ENCODE peak calls at places on chromosome 10, in nine cellular contexts. O, T, P, E, R, U, S, C and F are unnamed samples.

GRCh38 chr10:77313066-77313750 is 324.4 kb downstream of the KCNMA1 start:
- DNase-seq in O (no peak), C (no peak), U (no peak), S (no peak), R (no peak), E (no peak), T (no peak), P (no peak), F (no peak)

GRCh38 chr10:100362570-100363496 is 15.8 kb downstream of the SCD start:
- DNase-seq in R (no peak), P (no peak), S (no peak), C (peak; percentile 22), U (no peak), T (no peak), E (peak; percentile 87), O (no peak), F (no peak)

GRCh38 chr10:3835770-3836169 is 50.8 kb upstream of the KLF6 start:
- DNase-seq in O (no peak), U (no peak), S (no peak), T (no peak), P (peak; percentile 44), E (no peak), C (no peak), R (no peak), F (no peak)

GRCh38 chr10:131195552-131196159 is 115.9 kb downstream of the TCERG1L start:
- DNase-seq in T (no peak), R (no peak), U (no peak), O (no peak), P (no peak), S (no peak), C (no peak), E (peak; percentile 34), F (no peak)

GRCh38 chr10:132511092-132511491 is 26.5 kb upstream of the INPP5A start:
- DNase-seq in O (no peak), U (no peak), T (no peak), S (no peak), P (no peak), R (no peak), C (no peak), E (no peak), F (no peak)

GRCh38 chr10:75430000-75430763 is 1.2 kb upstream of the LRMDA start:
- DNase-seq in U (no peak), P (peak; percentile 57), E (peak; percentile 64), R (no peak), S (no peak), T (no peak), O (no peak), C (no peak), F (no peak)

GRCh38 chr10:102752266-102752930 is 8.7 kb downstream of the WBP1L start:
- DNase-seq in U (no peak), C (no peak), T (no peak), P (no peak), R (no peak), O (no peak), E (peak; percentile 8), S (no peak), F (no peak)

GRCh38 chr10:17882557-17882956 is 69.2 kb upstream of the SLC39A12 start:
- DNase-seq in U (no peak), R (no peak), O (no peak), E (no peak), S (no peak), C (no peak), T (no peak), P (no peak), F (no peak)

GRCh38 chr10:112813866-112814596 is 136.0 kb upstream of the TCF7L2 start:
- DNase-seq in E (no peak), R (no peak), U (no peak), S (peak; percentile 9), O (no peak), T (no peak), P (no peak), C (no peak), F (no peak)

DNA sequence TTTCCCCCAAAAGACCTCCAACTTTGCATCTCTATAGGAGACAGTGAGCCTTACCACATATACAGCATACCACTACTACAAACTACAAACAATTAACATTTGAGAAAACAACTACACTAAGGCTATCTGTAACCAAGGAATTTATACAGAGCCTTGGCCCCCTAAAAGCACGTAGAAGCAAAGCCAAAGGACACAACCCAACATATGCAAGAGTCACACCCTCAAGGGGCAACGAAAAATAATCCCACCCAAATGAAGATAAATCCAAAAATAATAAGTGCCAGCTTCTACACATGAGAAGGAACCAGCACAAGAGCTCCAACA is 149.5 kb downstream of the ZEB1 start:
- DNase-seq in P (no peak), E (no peak), U (no peak), R (no peak), T (no peak), C (no peak), O (no peak), S (no peak), F (no peak)
- TF ChIP-seq CTCF in P (no peak), E (no peak), U (no peak), R (no peak), T (no peak), C (no peak), O (no peak), S (no peak), F (no peak)

GRCh38 chr10:71782917-71783490 is 9.7 kb upstream of the VSIR start:
- DNase-seq in E (peak; percentile 53), S (no peak), P (no peak), U (no peak), T (no peak), C (no peak), O (no peak), R (no peak), F (no peak)

GRCh38 chr10:71782221-71782916 is 9.0 kb upstream of the VSIR start:
- DNase-seq in S (no peak), C (no peak), E (peak; percentile 48), R (no peak), T (no peak), P (no peak), U (no peak), O (no peak), F (no peak)

GRCh38 chr10:71779641-71780040 is 6.3 kb upstream of the VSIR start:
- DNase-seq in S (peak; percentile 54), E (no peak), R (no peak), O (no peak), U (no peak), C (no peak), T (no peak), P (no peak), F (no peak)

GRCh38 chr10:71780161-71780560 is 6.8 kb upstream of the VSIR start:
- DNase-seq in C (no peak), O (no peak), S (no peak), U (no peak), E (no peak), T (no peak), P (no peak), R (no peak), F (no peak)

GRCh38 chr10:71780722-71781121 is 7.4 kb upstream of the VSIR start:
- DNase-seq in R (no peak), O (no peak), S (no peak), E (no peak), T (no peak), C (no peak), P (no peak), U (no peak), F (no peak)
- TF ChIP-seq CTCF in R (no peak), O (no peak), S (no peak), E (no peak), T (no peak), C (no peak), P (no peak), U (no peak), F (peak; percentile 1)

DNA sequence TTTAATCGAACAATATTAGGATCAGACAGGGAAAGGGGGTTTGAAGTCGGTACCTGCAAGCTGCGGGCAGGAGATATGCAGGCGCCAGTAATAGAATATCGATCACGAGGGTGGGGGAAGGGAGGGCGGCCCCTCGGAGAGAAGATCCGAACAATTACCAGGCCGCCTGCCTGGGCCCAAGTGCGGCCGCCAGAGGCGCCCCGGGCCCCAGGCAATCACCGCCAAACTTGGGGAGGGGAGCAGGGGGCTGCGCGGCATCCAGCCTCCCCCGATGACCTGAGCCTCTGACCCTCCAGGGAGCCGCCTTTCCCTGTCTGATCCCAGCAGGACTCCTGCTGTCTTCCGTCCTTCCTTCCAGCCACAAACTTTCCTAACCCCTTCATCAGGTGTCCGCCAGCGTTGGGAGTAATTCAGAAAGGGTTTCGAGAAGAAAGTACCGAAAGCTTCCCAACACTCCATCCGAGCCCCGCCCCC is 1.1 kb downstream of the NKX1-2 start:
- DNase-seq in R (no peak), T (no peak), S (no peak), P (no peak), E (no peak), U (no peak), O (no peak), C (no peak), F (no peak)
- TF ChIP-seq CTCF in R (no peak), T (no peak), S (no peak), P (peak; percentile 6), E (no peak), U (no peak), O (no peak), C (no peak), F (no peak)

GRCh38 chr10:89307213-89307612 is 5.4 kb downstream of the IFIT2 start:
- DNase-seq in C (no peak), S (no peak), E (no peak), O (no peak), R (no peak), P (no peak), T (no peak), U (no peak), F (no peak)

GRCh38 chr10:89312973-89313372 is 11.1 kb downstream of the IFIT2 start:
- DNase-seq in E (no peak), T (no peak), R (no peak), C (no peak), P (no peak), S (no peak), U (no peak), O (no peak), F (no peak)

GRCh38 chr10:89306019-89306418 is 4.2 kb downstream of the IFIT2 start:
- DNase-seq in O (no peak), P (peak; percentile 13), U (no peak), E (no peak), T (no peak), R (no peak), C (no peak), S (no peak), F (no peak)

GRCh38 chr10:89309646-89310045 is 7.8 kb downstream of the IFIT2 start:
- DNase-seq in S (no peak), R (no peak), T (no peak), O (no peak), U (no peak), E (no peak), P (no peak), C (no peak), F (no peak)

DNA sequence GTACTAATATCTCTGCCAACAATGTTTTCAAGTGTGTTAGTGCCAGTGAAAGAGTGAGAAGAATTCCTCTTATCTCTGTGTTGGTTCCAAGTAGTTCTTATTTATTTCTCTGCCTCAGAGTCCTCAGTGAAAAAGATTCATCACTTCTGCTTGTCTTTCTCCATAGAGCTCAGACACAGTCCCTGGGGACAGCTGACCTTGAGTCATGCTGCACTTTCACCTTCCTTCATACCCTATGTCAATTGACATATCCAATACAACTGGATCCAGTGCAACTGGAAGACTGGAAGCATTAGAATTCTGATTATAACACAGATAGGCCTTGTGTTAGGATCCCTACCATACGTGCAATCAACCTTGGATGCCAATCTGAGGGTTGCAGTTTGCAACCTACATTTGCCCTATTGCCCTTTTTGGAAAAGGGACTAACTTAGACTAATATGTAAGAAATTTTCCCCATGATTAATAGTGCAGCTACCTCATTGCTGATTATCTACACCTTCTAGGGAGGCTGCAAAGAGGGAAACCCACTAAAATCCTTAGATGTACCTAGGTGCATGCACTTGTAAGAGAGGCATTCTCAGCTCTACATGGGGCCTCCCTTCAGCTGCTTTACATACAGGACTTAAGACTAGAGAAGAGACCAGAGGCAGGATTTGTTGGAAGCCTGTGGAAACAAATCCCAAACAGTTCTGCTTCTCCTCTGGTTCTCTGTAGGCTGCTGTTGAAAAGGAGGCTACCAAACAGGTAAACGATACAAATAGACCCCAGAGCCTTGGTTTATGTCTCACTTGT is 8.4 kb downstream of the IFIT2 start:
- DNase-seq in C (no peak), T (no peak), S (no peak), R (no peak), U (no peak), P (no peak), E (no peak), O (no peak), F (no peak)
- TF ChIP-seq CTCF in C (no peak), T (no peak), S (no peak), R (no peak), U (no peak), P (no peak), E (no peak), O (no peak), F (no peak)